ENCODE peak calls at places on chromosomes 2 and 18, in nine cellular contexts. P, R, T, D, M, B, N, U and O are unnamed samples.

GRCh38 chr2:46747297-46747818 is 168.2 kb downstream of the MCFD2 start:
- DNase-seq in P (peak), R (no peak), T (no peak), D (peak), M (no peak), B (no peak), N (no peak), U (peak), O (no peak)

GRCh38 chr2:217890445-217890844 is 112.3 kb downstream of the TNS1 start:
- DNase-seq in P (peak), R (peak), T (peak), D (peak), M (no peak), B (peak), N (no peak), U (peak), O (no peak)

GRCh38 chr2:197889041-197889440 is 84.6 kb downstream of the PLCL1 start:
- DNase-seq in P (peak), R (no peak), T (no peak), D (peak), M (no peak), B (no peak), N (no peak), U (peak), O (no peak)

GRCh38 chr2:227325824-227326195 is 759 bp downstream of the MFF start:
- DNase-seq in P (peak), R (peak), T (peak), D (peak), M (peak), B (peak), N (no peak), U (peak), O (peak)

GRCh38 chr2:58376592-58376991 is 135.5 kb upstream of the FANCL start:
- DNase-seq in P (no peak), R (no peak), T (no peak), D (peak), M (no peak), B (no peak), N (no peak), U (no peak), O (no peak)

GRCh38 chr2:213932-214693 is 49.7 kb downstream of the SH3YL1 start:
- DNase-seq in P (no peak), R (peak), T (peak), D (no peak), M (no peak), B (no peak), N (no peak), U (no peak), O (peak)

GRCh38 chr2:20634430-20635095 is 16.3 kb downstream of the HS1BP3 start:
- DNase-seq in P (peak), R (no peak), T (no peak), D (peak), M (no peak), B (peak), N (no peak), U (peak), O (peak)

GRCh38 chr2:30366199-30366691 is 80.8 kb upstream of the LCLAT1 start:
- DNase-seq in P (peak), R (no peak), T (peak), D (peak), M (no peak), B (no peak), N (no peak), U (peak), O (no peak)

GRCh38 chr2:74632209-74632938 is 15.8 kb downstream of the M1AP start:
- DNase-seq in P (peak), R (no peak), T (peak), D (peak), M (no peak), B (no peak), N (no peak), U (peak), O (no peak)

GRCh38 chr2:10495311-10495987 is 47.3 kb upstream of the ODC1 start:
- DNase-seq in P (no peak), R (no peak), T (no peak), D (no peak), M (no peak), B (no peak), N (no peak), U (no peak), O (no peak)

GRCh38 chr18:29218101-29218500 is 1041.2 kb upstream of the CDH2 start:
- DNase-seq in P (no peak), R (no peak), T (no peak), D (peak), M (no peak), B (no peak), N (no peak), U (peak), O (no peak)

GRCh38 chr2:128446866-128447537 is 128.3 kb upstream of the HS6ST1 start:
- DNase-seq in P (no peak), R (no peak), T (no peak), D (no peak), M (no peak), B (no peak), N (no peak), U (no peak), O (peak)

GRCh38 chr2:85240055-85240454 is 87.7 kb downstream of the TGOLN2 start:
- DNase-seq in P (no peak), R (no peak), T (no peak), D (no peak), M (no peak), B (no peak), N (no peak), U (no peak), O (no peak)

GRCh38 chr2:85237849-85238570 is 89.8 kb downstream of the TGOLN2 start:
- DNase-seq in P (no peak), R (no peak), T (no peak), D (no peak), M (no peak), B (no peak), N (no peak), U (no peak), O (no peak)

GRCh38 chr2:85239102-85239501 is 88.7 kb downstream of the TGOLN2 start:
- DNase-seq in P (no peak), R (no peak), T (no peak), D (no peak), M (no peak), B (no peak), N (no peak), U (no peak), O (no peak)

GRCh38 chr2:85236107-85236506 is 91.7 kb downstream of the TGOLN2 start:
- DNase-seq in P (no peak), R (no peak), T (no peak), D (no peak), M (no peak), B (no peak), N (no peak), U (no peak), O (no peak)

GRCh38 chr2:85238607-85239006 is 89.2 kb downstream of the TGOLN2 start:
- DNase-seq in P (no peak), R (no peak), T (no peak), D (no peak), M (no peak), B (no peak), N (no peak), U (no peak), O (no peak)
- H3K4me3 ChIP-seq in P (no peak), R (no peak), T (no peak), D (no peak), M (no peak), B (no peak), N (no peak), U (no peak), O (no peak)

GRCh38 chr2:215692387-215693079 is 256.7 kb upstream of the FN1 start:
- DNase-seq in P (peak), R (no peak), T (peak), D (peak), M (no peak), B (no peak), N (no peak), U (peak), O (no peak)
- H3K4me3 ChIP-seq in P (no peak), R (no peak), T (no peak), D (no peak), M (no peak), B (no peak), N (no peak), U (no peak), O (no peak)

DNA sequence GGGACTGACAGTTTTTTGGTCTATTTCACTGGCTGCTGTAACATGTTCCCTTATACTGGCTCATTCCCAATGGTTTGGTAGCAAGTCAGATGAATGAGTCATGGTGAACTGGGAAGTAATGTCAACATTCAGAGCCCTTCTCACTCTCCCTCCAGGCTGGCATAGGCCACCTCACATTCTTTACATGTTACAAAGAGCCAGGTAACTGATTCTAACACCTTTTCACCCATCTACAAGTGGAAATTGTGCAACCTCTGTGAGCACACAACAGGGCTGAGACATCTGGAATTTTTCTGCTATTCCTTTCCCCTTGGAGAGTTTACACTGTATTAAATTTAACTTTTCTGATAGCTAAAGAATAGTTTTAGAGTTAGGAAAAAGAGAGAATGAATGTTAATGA is 111.3 kb upstream of the TLK1 start:
- DNase-seq in P (peak), R (peak), T (peak), D (peak), M (no peak), B (no peak), N (no peak), U (peak), O (no peak)
- H3K4me3 ChIP-seq in P (no peak), R (no peak), T (no peak), D (no peak), M (no peak), B (no peak), N (no peak), U (no peak), O (no peak)

GRCh38 chr2:106956416-106956815 is 70.4 kb upstream of the ST6GAL2 start:
- DNase-seq in P (peak), R (no peak), T (no peak), D (peak), M (no peak), B (no peak), N (no peak), U (no peak), O (no peak)

GRCh38 chr2:106953236-106953635 is 67.3 kb upstream of the ST6GAL2 start:
- DNase-seq in P (no peak), R (no peak), T (no peak), D (peak), M (no peak), B (no peak), N (no peak), U (no peak), O (no peak)

GRCh38 chr2:106959975-106960632 is 74.1 kb upstream of the ST6GAL2 start:
- DNase-seq in P (no peak), R (no peak), T (no peak), D (peak), M (no peak), B (no peak), N (no peak), U (peak), O (no peak)

GRCh38 chr2:106953779-106954178 is 67.8 kb upstream of the ST6GAL2 start:
- DNase-seq in P (no peak), R (no peak), T (no peak), D (no peak), M (no peak), B (no peak), N (no peak), U (no peak), O (no peak)

GRCh38 chr2:106956879-106957278 is 70.9 kb upstream of the ST6GAL2 start:
- DNase-seq in P (peak), R (no peak), T (peak), D (peak), M (no peak), B (peak), N (no peak), U (peak), O (no peak)
- H3K4me3 ChIP-seq in P (no peak), R (no peak), T (no peak), D (no peak), M (no peak), B (no peak), N (no peak), U (no peak), O (no peak)

GRCh38 chr18:21300035-21300434 is 58.0 kb downstream of the GREB1L start:
- DNase-seq in P (no peak), R (no peak), T (no peak), D (no peak), M (no peak), B (no peak), N (no peak), U (no peak), O (no peak)

GRCh38 chr18:21303913-21304312 is 61.9 kb downstream of the GREB1L start:
- DNase-seq in P (no peak), R (no peak), T (no peak), D (peak), M (no peak), B (no peak), N (no peak), U (no peak), O (no peak)

GRCh38 chr18:21298351-21298750 is 56.3 kb downstream of the GREB1L start:
- DNase-seq in P (no peak), R (no peak), T (no peak), D (peak), M (no peak), B (no peak), N (no peak), U (no peak), O (no peak)

GRCh38 chr18:21303445-21303844 is 61.4 kb downstream of the GREB1L start:
- DNase-seq in P (no peak), R (no peak), T (no peak), D (no peak), M (no peak), B (no peak), N (no peak), U (no peak), O (no peak)

GRCh38 chr18:21300616-21301200 is 58.7 kb downstream of the GREB1L start:
- DNase-seq in P (no peak), R (no peak), T (no peak), D (no peak), M (no peak), B (no peak), N (no peak), U (no peak), O (no peak)
- H3K4me3 ChIP-seq in P (no peak), R (no peak), T (no peak), D (no peak), M (no peak), B (no peak), N (no peak), U (no peak), O (no peak)

GRCh38 chr2:80091237-80091636 is 213.3 kb downstream of the LRRTM1 start:
- DNase-seq in P (no peak), R (no peak), T (no peak), D (no peak), M (no peak), B (no peak), N (no peak), U (no peak), O (no peak)
- H3K4me3 ChIP-seq in P (no peak), R (no peak), T (no peak), D (no peak), M (no peak), B (no peak), N (no peak), U (no peak), O (no peak)

GRCh38 chr2:209574515-209574914 is 150.7 kb downstream of the MAP2 start:
- DNase-seq in P (no peak), R (no peak), T (no peak), D (no peak), M (no peak), B (no peak), N (no peak), U (no peak), O (no peak)

GRCh38 chr2:209578394-209579006 is 154.7 kb downstream of the MAP2 start:
- DNase-seq in P (no peak), R (no peak), T (no peak), D (no peak), M (no peak), B (no peak), N (no peak), U (peak), O (no peak)

GRCh38 chr2:209579236-209579749 is 155.4 kb downstream of the MAP2 start:
- DNase-seq in P (peak), R (peak), T (peak), D (peak), M (no peak), B (peak), N (no peak), U (peak), O (no peak)

GRCh38 chr2:209577376-209578357 is 153.8 kb downstream of the MAP2 start:
- DNase-seq in P (peak), R (no peak), T (no peak), D (peak), M (no peak), B (no peak), N (no peak), U (peak), O (no peak)
- H3K4me3 ChIP-seq in P (no peak), R (no peak), T (no peak), D (no peak), M (no peak), B (no peak), N (no peak), U (no peak), O (no peak)

GRCh38 chr2:39091063-39091462 is 29.8 kb downstream of the SOS1 start:
- DNase-seq in P (no peak), R (no peak), T (no peak), D (no peak), M (no peak), B (no peak), N (no peak), U (no peak), O (no peak)

GRCh38 chr2:39095624-39096023 is 25.2 kb downstream of the SOS1 start:
- DNase-seq in P (no peak), R (no peak), T (no peak), D (no peak), M (no peak), B (no peak), N (no peak), U (no peak), O (no peak)

GRCh38 chr2:39094717-39095363 is 26.0 kb downstream of the SOS1 start:
- DNase-seq in P (peak), R (no peak), T (no peak), D (peak), M (no peak), B (no peak), N (no peak), U (peak), O (no peak)

GRCh38 chr2:39091535-39091934 is 29.3 kb downstream of the SOS1 start:
- DNase-seq in P (no peak), R (no peak), T (no peak), D (no peak), M (no peak), B (no peak), N (no peak), U (no peak), O (no peak)

DNA sequence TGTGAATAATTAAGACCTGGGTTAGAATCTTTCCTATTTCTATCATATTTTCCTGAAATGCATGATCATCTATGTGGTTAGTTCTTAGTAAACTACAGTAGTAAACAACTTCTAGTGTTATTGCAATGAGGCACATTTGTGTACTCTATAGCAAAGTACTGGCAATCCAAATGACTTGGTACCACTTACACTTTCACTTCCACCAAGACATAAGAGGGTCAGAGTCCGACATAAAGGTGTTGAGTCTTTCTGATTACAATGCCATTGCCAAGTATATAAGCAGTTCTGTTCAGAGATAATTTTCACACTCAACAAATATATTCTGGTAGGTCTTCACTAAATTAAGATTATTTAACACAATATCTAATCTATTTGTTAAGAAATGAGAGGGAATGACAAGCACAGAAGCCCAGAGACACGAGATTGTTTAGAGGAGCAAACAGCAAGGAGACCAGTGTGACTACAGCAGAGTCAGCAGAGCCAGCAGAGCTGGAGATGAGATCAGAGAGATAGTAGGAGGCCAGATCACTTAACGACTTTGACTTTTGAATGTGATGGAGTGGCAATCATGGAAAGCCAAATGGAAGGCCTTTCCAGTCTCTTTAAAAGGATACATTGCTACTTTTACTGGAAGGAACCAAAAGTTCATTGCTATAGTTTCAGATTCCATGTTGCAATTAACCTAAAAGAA is 27.5 kb downstream of the SOS1 start:
- DNase-seq in P (no peak), R (no peak), T (no peak), D (no peak), M (no peak), B (no peak), N (no peak), U (no peak), O (no peak)
- H3K4me3 ChIP-seq in P (no peak), R (no peak), T (no peak), D (no peak), M (no peak), B (no peak), N (no peak), U (no peak), O (no peak)

GRCh38 chr2:180979935-180980184 is 545 bp upstream of the UBE2E3 start:
- DNase-seq in P (no peak), R (no peak), T (no peak), D (no peak), M (no peak), B (no peak), N (no peak), U (peak), O (no peak)

GRCh38 chr2:180980185-180980942 is at the start of gene UBE2E3:
- DNase-seq in P (peak), R (peak), T (peak), D (peak), M (peak), B (peak), N (peak), U (peak), O (peak)

GRCh38 chr2:180979086-180979934 is 1.1 kb upstream of the UBE2E3 start:
- DNase-seq in P (peak), R (no peak), T (peak), D (peak), M (no peak), B (no peak), N (no peak), U (peak), O (no peak)

GRCh38 chr2:180983468-180984388 is 3.3 kb downstream of the UBE2E3 start:
- DNase-seq in P (peak), R (no peak), T (peak), D (peak), M (peak), B (no peak), N (no peak), U (peak), O (peak)

DNA sequence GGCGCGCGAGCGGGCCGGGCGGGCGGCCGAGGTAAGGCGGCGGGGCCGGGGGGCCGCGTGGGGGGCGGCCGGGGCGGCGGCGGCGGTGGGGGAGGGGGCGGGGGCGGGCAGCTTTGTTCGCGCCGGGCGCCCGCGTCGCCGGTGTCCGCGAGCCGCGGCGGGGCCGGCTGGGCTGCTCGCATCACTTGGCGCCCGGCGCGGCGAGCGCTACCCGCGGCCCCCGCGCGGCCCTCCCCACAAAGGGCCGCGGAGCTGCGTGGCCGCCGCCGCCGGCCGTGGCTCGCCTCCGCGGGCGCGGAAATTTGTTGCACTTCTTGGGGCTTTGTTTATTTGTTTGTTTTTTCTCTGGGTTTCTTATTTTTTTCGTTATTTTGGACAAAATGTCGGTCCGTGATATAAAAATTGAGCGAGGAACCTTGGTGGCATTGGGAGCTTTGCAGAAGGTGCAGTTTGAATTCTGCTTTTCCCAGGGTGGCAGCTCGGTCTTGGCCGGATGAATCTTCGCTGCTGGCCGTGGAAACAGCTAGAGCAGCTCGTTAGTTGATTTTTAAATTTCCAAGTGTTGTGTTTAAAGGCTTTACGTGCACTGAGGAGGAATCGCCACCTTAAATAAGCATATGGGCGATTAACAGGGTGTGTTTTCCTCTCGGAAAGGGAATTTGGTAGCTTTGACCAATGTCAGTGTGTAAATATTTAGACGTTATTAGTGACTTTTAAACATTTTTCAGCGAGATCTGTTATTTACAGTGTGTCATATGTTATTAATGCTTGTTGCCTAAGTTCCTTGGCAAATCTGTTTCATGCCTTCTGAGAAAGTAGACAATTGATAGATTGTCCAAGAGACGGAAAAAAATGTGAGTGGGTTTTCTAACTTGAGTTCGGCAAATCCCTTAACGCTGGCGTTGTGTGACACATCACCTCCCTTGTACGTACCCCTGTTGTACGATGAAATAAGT is 816 bp downstream of the UBE2E3 start:
- DNase-seq in P (peak), R (peak), T (peak), D (peak), M (peak), B (peak), N (no peak), U (peak), O (peak)
- H3K4me3 ChIP-seq in P (peak), R (no peak), T (peak), D (peak), M (peak), B (peak), N (peak), U (peak), O (peak)